ENCODE peak calls at places on chromosome 1, in ten cellular contexts. W is stimulated activated CD8-positive, alpha-beta memory T cell treated with anti-CD3 and anti-CD28 coated beads, Interleukin-12 subunit alpha, Interleukin-12 subunit beta, amount 100 ng/mL, for 4 hours; O is RCC 7860; L is HS-27A; V is MV-4-11; F is nucleus accumbens; K is left ventricle myocardium superior; E is heart left ventricle; A is AG09319; X is stimulated activated CD4-positive, alpha-beta T cell treated with anti-CD3 and anti-CD28 coated beads, Interleukin-2, amount 100 ng/mL, for 48 hours. P is an unnamed sample.

GRCh38 chr1:43305461-43305860 is 4.7 kb downstream of the TIE1 start:
- DNase-seq in V (no peak), X (no peak), E (peak), W (no peak), K (no peak), O (no peak), L (no peak), F (no peak), A (no peak), P (no peak)

GRCh38 chr1:205748398-205749093 is 1.4 kb downstream of the NUCKS1 start:
- DNase-seq in X (peak), V (peak), A (peak), E (no peak), K (no peak), O (peak), F (no peak), W (no peak), L (no peak), P (no peak)

GRCh38 chr1:19003371-19004290 is 47.2 kb upstream of the IFFO2 start:
- DNase-seq in X (no peak), E (no peak), O (peak), F (no peak), K (no peak), W (no peak), V (no peak), A (no peak), L (no peak), P (no peak)

GRCh38 chr1:14602131-14602530 is 3.6 kb downstream of the KAZN start:
- DNase-seq in K (peak), W (no peak), O (peak), A (no peak), V (no peak), L (no peak), E (peak), X (no peak), F (peak), P (no peak)

GRCh38 chr1:29156543-29157268 is 25.0 kb downstream of the SRSF4 start:
- DNase-seq in A (no peak), E (no peak), W (no peak), F (no peak), L (no peak), K (no peak), O (no peak), V (no peak), X (no peak), P (no peak)

GRCh38 chr1:90761781-90762589 is 44.9 kb upstream of the BARHL2 start:
- DNase-seq in A (no peak), F (no peak), E (no peak), V (no peak), W (no peak), K (no peak), L (no peak), X (no peak), O (no peak), P (no peak)

GRCh38 chr1:206933333-206933945 is 11.7 kb upstream of the FCMR start:
- DNase-seq in A (no peak), W (peak), E (peak), K (peak), F (peak), O (no peak), L (no peak), X (peak), V (peak), P (no peak)

GRCh38 chr1:201721131-201722049 is 107.6 kb upstream of the IPO9 start:
- DNase-seq in K (no peak), V (no peak), F (no peak), A (no peak), O (peak), L (no peak), W (no peak), X (no peak), E (no peak), P (no peak)

GRCh38 chr1:240030236-240030635 is 61.4 kb upstream of the FMN2 start:
- DNase-seq in K (no peak), X (no peak), E (no peak), L (peak), F (no peak), O (no peak), A (no peak), W (no peak), V (no peak), P (no peak)

GRCh38 chr1:200992382-200993101 is 31.0 kb downstream of the KIF21B start:
- DNase-seq in L (no peak), A (no peak), X (no peak), F (no peak), O (no peak), W (no peak), V (no peak), E (no peak), K (no peak), P (no peak)

GRCh38 chr1:84996846-84997666 is at the start of gene MCOLN2:
- DNase-seq in O (no peak), W (peak), X (no peak), V (no peak), F (peak), K (peak), L (no peak), A (no peak), E (peak), P (no peak)

P was measured in iPS DF 6.9.